ENCODE peak calls at places on chromosomes 12 and 14, in six cellular contexts. Y is A549, P is epithelial cell of proximal tubule, A is left lung, N is GM23248, Z is coronary artery. J is an unnamed sample.

GRCh38 chr12:99119449-99119848 is 474.4 kb downstream of the APAF1 start:
- DNase-seq in N (no peak), A (no peak), Y (no peak), P (no peak), Z (no peak), J (no peak)

GRCh38 chr12:104957388-104958008 is 592 bp downstream of the SLC41A2 start:
- DNase-seq in N (peak), A (no peak), Z (no peak), Y (peak), P (no peak), J (no peak)

GRCh38 chr12:3218150-3218845 is 141.1 kb downstream of the TSPAN9 start:
- DNase-seq in N (peak), Z (peak), A (peak), Y (no peak), P (no peak), J (no peak)

GRCh38 chr12:108338915-108339657 is at the start of gene CMKLR1:
- DNase-seq in Y (no peak), A (peak), N (peak), P (no peak), Z (peak), J (no peak)

GRCh38 chr14:99163446-99163845 is 108.6 kb downstream of the BCL11B start:
- DNase-seq in P (no peak), Y (no peak), A (no peak), Z (no peak), N (no peak), J (no peak)

GRCh38 chr14:24414732-24415420 is 14.6 kb downstream of the CBLN3 start:
- DNase-seq in A (no peak), N (no peak), Z (no peak), P (no peak), Y (no peak), J (no peak)

GRCh38 chr12:64950899-64951298 is 126.5 kb downstream of the TBC1D30 start:
- DNase-seq in Z (no peak), A (no peak), P (no peak), Y (no peak), N (no peak), J (no peak)

GRCh38 chr12:11991604-11992003 is 79.1 kb upstream of the BCL2L14 start:
- DNase-seq in Y (no peak), N (peak), P (no peak), Z (no peak), A (no peak), J (no peak)

GRCh38 chr12:8145754-8146415 is 10.9 kb upstream of the ZNF705A start:
- DNase-seq in N (peak), Y (no peak), P (peak), A (peak), Z (peak), J (peak)

GRCh38 chr12:93323625-93324165 is 54.0 kb upstream of the NUDT4 start:
- DNase-seq in A (no peak), N (peak), Y (no peak), P (no peak), Z (no peak), J (no peak)

GRCh38 chr12:3123729-3124128 is 46.5 kb downstream of the TSPAN9 start:
- DNase-seq in Y (no peak), N (peak), Z (no peak), P (no peak), A (no peak), J (no peak)

GRCh38 chr12:26512213-26512612 is 316.8 kb downstream of the SSPN start:
- DNase-seq in Z (no peak), N (no peak), P (no peak), Y (no peak), A (no peak), J (no peak)

GRCh38 chr12:83389237-83389996 is 702.7 kb downstream of the TMTC2 start:
- DNase-seq in P (no peak), Z (no peak), A (no peak), Y (peak), N (no peak), J (no peak)

GRCh38 chr14:36522347-36522971 is 2.4 kb upstream of the NKX2-1 start:
- DNase-seq in Y (no peak), N (no peak), Z (no peak), P (no peak), A (no peak), J (no peak)

GRCh38 chr12:116465892-116466291 is 93.3 kb upstream of the MAP1LC3B2 start:
- DNase-seq in A (no peak), Z (no peak), N (no peak), Y (peak), P (no peak), J (no peak)

GRCh38 chr12:113852273-113852672 is 113.9 kb downstream of the RBM19 start:
- DNase-seq in P (no peak), A (no peak), Y (no peak), Z (no peak), N (no peak), J (no peak)

GRCh38 chr14:100826371-100827139 is 637 bp downstream of the MEG3 start:
- DNase-seq in P (no peak), N (peak), Y (no peak), A (no peak), Z (no peak), J (no peak)

GRCh38 chr12:63420206-63420644 is 248.1 kb downstream of the DPY19L2 start:
- DNase-seq in A (no peak), P (peak), N (peak), Z (no peak), Y (peak), J (no peak)

GRCh38 chr14:20440465-20440864 is 4.5 kb upstream of the KLHL33 start:
- DNase-seq in P (no peak), Z (peak), A (no peak), N (no peak), Y (no peak), J (no peak)

GRCh38 chr12:127238061-127238460 is 1028.9 kb upstream of the TMEM132C start:
- DNase-seq in A (no peak), Z (no peak), Y (no peak), P (no peak), N (no peak), J (no peak)

GRCh38 chr12:101829639-101830390 is 944 bp downstream of the GNPTAB start:
- DNase-seq in A (no peak), Y (no peak), N (peak), P (no peak), Z (no peak), J (no peak)

GRCh38 chr14:59869381-59870255 is 958 bp downstream of the RTN1 start:
- DNase-seq in Y (no peak), P (no peak), N (peak), A (no peak), Z (no peak), J (no peak)

GRCh38 chr14:56216631-56217379 is 98.6 kb downstream of the PELI2 start:
- DNase-seq in P (no peak), Z (no peak), A (no peak), Y (no peak), N (peak), J (no peak)

GRCh38 chr12:40691913-40692616 is at the start of gene CNTN1:
- DNase-seq in P (no peak), N (peak), Y (peak), A (peak), Z (peak), J (peak)

GRCh38 chr12:40689576-40689975 is 2.7 kb upstream of the CNTN1 start:
- DNase-seq in P (no peak), Z (no peak), N (peak), A (no peak), Y (no peak), J (no peak)

GRCh38 chr12:40688085-40688725 is 4.0 kb upstream of the CNTN1 start:
- DNase-seq in N (peak), A (no peak), Z (no peak), P (no peak), Y (no peak), J (no peak)

GRCh38 chr12:40693503-40693863 is 1.2 kb downstream of the CNTN1 start:
- DNase-seq in N (peak), Y (peak), P (no peak), A (peak), Z (no peak), J (no peak)

GRCh38 chr12:40692617-40693502 is 621 bp downstream of the CNTN1 start:
- DNase-seq in A (peak), P (no peak), Z (no peak), Y (peak), N (peak), J (no peak)
- H3K4me3 ChIP-seq in A (peak), P (peak), Z (peak), Y (peak), N (peak), J (peak)

GRCh38 chr14:105745433-105746123 is 219.2 kb downstream of the TMEM121 start:
- DNase-seq in P (no peak), Z (no peak), Y (no peak), A (no peak), N (no peak), J (no peak)
- H3K4me3 ChIP-seq in P (no peak), Z (no peak), Y (no peak), A (no peak), N (no peak), J (no peak)

DNA sequence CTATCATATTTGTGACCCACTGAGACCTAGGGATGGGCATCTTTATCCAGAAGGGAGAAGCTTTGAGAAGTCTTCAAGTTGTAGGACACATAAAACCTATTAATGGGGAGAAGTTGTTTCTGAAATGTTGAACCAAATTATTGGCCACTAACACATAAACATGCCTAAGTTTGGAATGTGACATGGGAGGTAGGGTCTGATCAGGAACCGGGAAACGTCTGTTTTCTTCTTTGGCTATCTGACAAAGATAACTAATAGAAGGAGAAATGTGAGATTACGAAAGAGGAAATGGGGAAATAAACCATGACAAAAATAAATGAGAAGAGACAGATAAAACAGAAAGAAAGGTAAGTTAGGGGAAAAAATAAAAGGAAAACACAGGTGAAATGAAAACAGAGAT is 425.2 kb downstream of the EGLN3 start:
- DNase-seq in Z (no peak), N (no peak), A (no peak), P (no peak), Y (no peak), J (no peak)
- H3K4me3 ChIP-seq in Z (no peak), N (no peak), A (no peak), P (no peak), Y (no peak), J (no peak)

DNA sequence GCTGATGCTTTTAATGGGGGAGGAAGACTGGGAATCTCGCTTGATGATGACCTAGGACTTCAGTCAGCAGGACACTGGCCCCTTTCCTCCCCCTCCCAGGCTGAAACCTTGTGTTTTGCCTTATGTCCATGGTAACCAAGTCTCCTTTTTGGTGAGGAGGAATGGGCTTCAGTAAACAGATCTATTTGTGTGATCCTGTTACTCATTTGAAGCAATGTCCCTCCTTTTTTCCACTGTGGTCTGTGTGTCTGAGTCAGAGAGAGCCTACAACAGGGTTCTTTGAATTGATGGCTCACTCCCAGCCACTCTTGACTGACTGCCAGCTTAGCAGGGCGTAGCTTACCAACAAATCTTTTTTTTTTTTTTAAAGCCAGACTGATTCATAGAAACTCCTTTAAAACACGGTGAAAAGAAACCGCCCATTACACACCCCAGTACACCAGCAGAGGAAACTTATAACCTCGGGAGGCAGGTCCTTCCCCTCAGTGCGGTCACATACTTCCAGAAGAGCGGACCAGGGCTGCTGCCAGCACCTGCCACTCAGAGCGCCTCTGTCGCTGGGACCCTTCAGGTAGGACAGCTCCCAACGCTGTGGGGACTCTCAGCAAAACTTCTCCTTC is at the start of gene EMP1:
- DNase-seq in A (peak), Z (peak), N (peak), Y (peak), P (peak), J (peak)
- H3K4me3 ChIP-seq in A (peak), Z (peak), N (peak), Y (peak), P (peak), J (peak)

GRCh38 chr12:78407722-78408121 is 456.9 kb upstream of the SYT1 start:
- DNase-seq in Z (no peak), Y (no peak), A (no peak), N (no peak), P (no peak), J (no peak)

GRCh38 chr12:78406776-78407335 is 457.7 kb upstream of the SYT1 start:
- DNase-seq in Y (no peak), N (no peak), P (no peak), Z (no peak), A (no peak), J (no peak)

GRCh38 chr12:78403136-78403535 is 461.4 kb upstream of the SYT1 start:
- DNase-seq in A (no peak), Z (no peak), P (peak), N (peak), Y (peak), J (no peak)

GRCh38 chr12:78403681-78404080 is 460.9 kb upstream of the SYT1 start:
- DNase-seq in N (peak), Z (no peak), A (no peak), Y (no peak), P (no peak), J (no peak)

DNA sequence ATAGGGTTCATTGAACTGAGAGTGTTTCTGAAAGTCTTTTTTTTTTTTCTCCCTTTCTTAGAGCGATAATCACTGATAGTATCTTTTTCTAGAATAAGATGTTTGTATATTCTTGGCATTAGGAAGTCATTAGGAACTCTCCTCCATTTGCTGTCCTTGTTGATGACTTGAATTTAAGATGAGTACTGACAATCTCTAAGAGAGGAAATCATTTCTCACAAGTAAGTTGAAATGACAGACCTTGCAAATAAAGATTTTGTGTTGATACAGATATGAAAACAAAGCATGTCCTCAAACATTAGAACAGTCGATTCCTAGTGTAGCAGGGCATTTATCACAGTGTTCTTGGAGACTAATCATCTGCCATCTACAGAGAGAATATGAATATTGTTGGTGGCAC is 458.4 kb upstream of the SYT1 start:
- DNase-seq in N (no peak), Z (no peak), A (no peak), P (no peak), Y (no peak), J (no peak)
- H3K4me3 ChIP-seq in N (no peak), Z (no peak), A (no peak), P (no peak), Y (no peak), J (no peak)

GRCh38 chr14:83827383-83827782 is 1702.6 kb upstream of the FLRT2 start:
- DNase-seq in Z (no peak), P (no peak), A (no peak), N (no peak), Y (no peak), J (no peak)
- H3K4me3 ChIP-seq in Z (no peak), P (no peak), A (no peak), N (no peak), Y (no peak), J (no peak)

GRCh38 chr12:130933269-130933995 is 20.3 kb upstream of the ADGRD1 start:
- DNase-seq in Z (no peak), Y (peak), A (peak), N (no peak), P (no peak), J (no peak)

GRCh38 chr12:130936566-130936965 is 17.1 kb upstream of the ADGRD1 start:
- DNase-seq in Y (no peak), N (no peak), P (no peak), Z (no peak), A (no peak), J (no peak)

GRCh38 chr12:130934753-130935152 is 19.0 kb upstream of the ADGRD1 start:
- DNase-seq in N (no peak), Y (no peak), A (no peak), P (no peak), Z (no peak), J (no peak)

GRCh38 chr12:130938186-130938585 is 15.5 kb upstream of the ADGRD1 start:
- DNase-seq in Z (no peak), N (no peak), P (no peak), Y (no peak), A (no peak), J (no peak)
- H3K4me3 ChIP-seq in Z (no peak), N (no peak), P (no peak), Y (no peak), A (no peak), J (no peak)

GRCh38 chr14:68974759-68975347 is 4.2 kb downstream of the ACTN1 start:
- DNase-seq in N (no peak), Z (no peak), Y (no peak), A (no peak), P (no peak), J (no peak)
- H3K4me3 ChIP-seq in N (peak), Z (peak), Y (no peak), A (no peak), P (no peak), J (no peak)

GRCh38 chr14:22978487-22978837 is 3.9 kb downstream of the AJUBA start:
- DNase-seq in N (peak), A (no peak), Z (no peak), P (no peak), Y (no peak), J (no peak)
- H3K4me3 ChIP-seq in N (peak), A (no peak), Z (no peak), P (peak), Y (peak), J (peak)

GRCh38 chr14:103396463-103396862 is 11.2 kb downstream of the MARK3 start:
- DNase-seq in Z (no peak), A (no peak), N (no peak), Y (no peak), P (no peak), J (no peak)
- H3K4me3 ChIP-seq in Z (no peak), A (no peak), N (no peak), Y (no peak), P (no peak), J (no peak)